ENCODE peak calls at places on chromosomes 12 and 14, in nine cellular contexts. S, C, A, I, Y, N, M, X and P are unnamed samples.

GRCh38 chr12:81245918-81246611 is 168.2 kb downstream of the ACSS3 start:
- DNase-seq in Y (no peak), S (no peak), C (no peak), M (no peak), N (peak), A (no peak), X (no peak), I (no peak), P (no peak)

GRCh38 chr14:85444685-85445084 is 85.3 kb upstream of the FLRT2 start:
- DNase-seq in S (no peak), N (peak), M (no peak), Y (peak), A (no peak), C (peak), X (peak), I (no peak), P (no peak)

GRCh38 chr14:105090493-105091334 is 25.5 kb upstream of the GPR132 start:
- DNase-seq in Y (peak), A (peak), S (no peak), C (peak), M (peak), X (peak), N (peak), I (no peak), P (peak)

GRCh38 chr14:54566410-54567223 is at the start of gene SAMD4A:
- DNase-seq in M (peak), I (no peak), A (peak), Y (peak), S (peak), C (peak), N (peak), X (peak), P (peak)

GRCh38 chr14:82387699-82388098 is 854.0 kb upstream of the SEL1L start:
- DNase-seq in A (no peak), C (no peak), S (no peak), I (no peak), Y (no peak), X (no peak), N (no peak), M (no peak), P (no peak)

GRCh38 chr14:77307099-77307496 is 13.6 kb downstream of the POMT2 start:
- DNase-seq in I (no peak), S (no peak), A (no peak), M (no peak), Y (no peak), X (no peak), N (no peak), C (no peak), P (no peak)

GRCh38 chr12:62191747-62192485 is 68.3 kb upstream of the USP15 start:
- DNase-seq in C (peak), S (no peak), M (no peak), X (peak), A (no peak), Y (no peak), N (peak), I (no peak), P (peak)

GRCh38 chr12:96219700-96220206 is 25.6 kb downstream of the ELK3 start:
- DNase-seq in Y (no peak), S (peak), A (no peak), N (no peak), M (no peak), X (no peak), I (peak), C (peak), P (peak)

GRCh38 chr12:77299910-77300772 is 234.8 kb upstream of the E2F7 start:
- DNase-seq in C (peak), Y (no peak), X (no peak), I (peak), M (no peak), S (peak), N (no peak), A (no peak), P (peak)

GRCh38 chr12:76193961-76194360 is 109.5 kb upstream of the NAP1L1 start:
- DNase-seq in N (no peak), I (no peak), M (no peak), C (no peak), S (no peak), A (no peak), Y (no peak), X (no peak), P (no peak)

GRCh38 chr12:18681818-18682217 is 56.0 kb downstream of the PLCZ1 start:
- DNase-seq in A (no peak), Y (no peak), I (no peak), N (no peak), S (no peak), C (no peak), M (no peak), X (no peak), P (no peak)

GRCh38 chr14:71365305-71365865 is 458.1 kb downstream of the PCNX1 start:
- DNase-seq in S (no peak), X (no peak), N (no peak), M (no peak), C (no peak), A (no peak), Y (no peak), I (no peak), P (no peak)

GRCh38 chr14:102046337-102047278 is 40.2 kb downstream of the HSP90AA1 start:
- DNase-seq in N (peak), C (peak), A (peak), X (peak), S (no peak), M (peak), Y (peak), I (peak), P (no peak)

GRCh38 chr12:48119834-48120195 is 651 bp downstream of the PFKM start:
- DNase-seq in M (no peak), A (no peak), Y (no peak), X (no peak), C (no peak), N (peak), I (peak), S (no peak), P (no peak)

GRCh38 chr12:110811972-110812371 is 34.8 kb upstream of the CCDC63 start:
- DNase-seq in A (no peak), C (no peak), I (no peak), S (no peak), M (no peak), N (no peak), Y (no peak), X (no peak), P (no peak)

GRCh38 chr12:5456906-5457305 is 25.0 kb downstream of the NTF3 start:
- DNase-seq in S (peak), C (peak), N (no peak), A (no peak), Y (peak), I (peak), X (no peak), M (no peak), P (no peak)

GRCh38 chr12:96255077-96255476 is 60.9 kb downstream of the ELK3 start:
- DNase-seq in I (peak), S (no peak), X (no peak), M (no peak), A (no peak), C (peak), N (no peak), Y (no peak), P (no peak)

GRCh38 chr14:101005447-101005846 is 101.9 kb upstream of the RTL1 start:
- DNase-seq in M (no peak), N (no peak), I (no peak), C (no peak), X (no peak), Y (no peak), A (no peak), S (no peak), P (no peak)

GRCh38 chr14:29376251-29376650 is 551.4 kb downstream of the PRKD1 start:
- DNase-seq in Y (no peak), C (no peak), S (no peak), I (no peak), A (no peak), M (no peak), X (no peak), N (no peak), P (no peak)

GRCh38 chr14:53883739-53884138 is 72.9 kb downstream of the BMP4 start:
- DNase-seq in A (no peak), C (no peak), N (no peak), M (no peak), Y (no peak), I (no peak), S (no peak), X (no peak), P (no peak)